ENCODE peak calls at places on chromosomes 12 and 14, in ten cellular contexts. W is esophagus muscularis mucosa, Z is right lobe of liver, X is HCT116, Q is transverse colon, H is vagina, V is body of pancreas, P is A549, U is heart left ventricle, O is stomach. C is an unnamed sample.

GRCh38 chr12:26226629-26227375 is 31.4 kb downstream of the SSPN start:
- DNase-seq in W (no peak), Z (no peak), X (no peak), Q (peak), H (no peak), V (peak), P (no peak), U (peak), O (peak), C (peak)

GRCh38 chr12:66813137-66813867 is 134.4 kb upstream of the GRIP1 start:
- DNase-seq in W (no peak), Z (no peak), X (no peak), Q (no peak), H (no peak), V (no peak), P (no peak), U (no peak), O (no peak), C (no peak)

GRCh38 chr12:116718578-116719454 is 19.1 kb downstream of the SPRING1 start:
- DNase-seq in W (no peak), Z (no peak), X (no peak), Q (no peak), H (no peak), V (no peak), P (no peak), U (no peak), O (no peak), C (no peak)

GRCh38 chr12:42468853-42469252 is 120.7 kb downstream of the PRICKLE1 start:
- DNase-seq in W (no peak), Z (no peak), X (no peak), Q (no peak), H (no peak), V (no peak), P (no peak), U (no peak), O (no peak), C (no peak)

GRCh38 chr14:43003845-43004244 is 1397.2 kb downstream of the LRFN5 start:
- DNase-seq in W (no peak), Z (no peak), X (peak), Q (no peak), H (no peak), V (no peak), P (no peak), U (no peak), O (no peak), C (no peak)

GRCh38 chr12:104454997-104455396 is 1.8 kb upstream of the CHST11 start:
- DNase-seq in W (no peak), Z (no peak), X (peak), Q (no peak), H (no peak), V (no peak), P (peak), U (no peak), O (no peak), C (no peak)

GRCh38 chr12:77225373-77225772 is 160.0 kb upstream of the E2F7 start:
- DNase-seq in W (no peak), Z (no peak), X (no peak), Q (no peak), H (no peak), V (no peak), P (no peak), U (no peak), O (no peak), C (no peak)

GRCh38 chr12:119804011-119804641 is 73.0 kb downstream of the CIT start:
- DNase-seq in W (no peak), Z (no peak), X (peak), Q (no peak), H (no peak), V (peak), P (peak), U (peak), O (peak), C (peak)

GRCh38 chr14:100790785-100791667 is 34.9 kb upstream of the MEG3 start:
- DNase-seq in W (no peak), Z (no peak), X (no peak), Q (no peak), H (no peak), V (no peak), P (no peak), U (peak), O (no peak), C (no peak)

GRCh38 chr12:112855375-112855774 is 51.4 kb upstream of the OAS1 start:
- DNase-seq in W (no peak), Z (no peak), X (peak), Q (no peak), H (no peak), V (no peak), P (peak), U (no peak), O (no peak), C (no peak)

GRCh38 chr12:113154351-113154973 is 4.9 kb downstream of the CFAP73 start:
- DNase-seq in W (no peak), Z (no peak), X (no peak), Q (no peak), H (no peak), V (peak), P (no peak), U (peak), O (no peak), C (no peak)

GRCh38 chr14:22265319-22266140 is 323.5 kb downstream of the DAD1 start:
- DNase-seq in W (peak), Z (no peak), X (no peak), Q (no peak), H (no peak), V (no peak), P (no peak), U (no peak), O (no peak), C (no peak)

GRCh38 chr12:991350-992278 is 591 bp downstream of the ERC1 start:
- DNase-seq in W (no peak), Z (no peak), X (no peak), Q (peak), H (no peak), V (no peak), P (peak), U (no peak), O (no peak), C (peak)

GRCh38 chr14:64184103-64184729 is 110.0 kb downstream of the ESR2 start:
- DNase-seq in W (no peak), Z (no peak), X (no peak), Q (no peak), H (no peak), V (peak), P (no peak), U (no peak), O (peak), C (no peak)

GRCh38 chr14:30779210-30779609 is 95.1 kb upstream of the COCH start:
- DNase-seq in W (no peak), Z (no peak), X (no peak), Q (no peak), H (no peak), V (no peak), P (no peak), U (no peak), O (no peak), C (no peak)

GRCh38 chr12:54967461-54967860 is 17.1 kb downstream of the TESPA1 start:
- DNase-seq in W (no peak), Z (no peak), X (no peak), Q (peak), H (no peak), V (peak), P (no peak), U (no peak), O (peak), C (peak)

GRCh38 chr12:76943004-76943403 is 64.2 kb upstream of the CSRP2 start:
- DNase-seq in W (no peak), Z (no peak), X (no peak), Q (no peak), H (no peak), V (no peak), P (no peak), U (no peak), O (no peak), C (no peak)

GRCh38 chr12:52634266-52635056 is 16.1 kb upstream of the KRT73 start:
- DNase-seq in W (no peak), Z (peak), X (no peak), Q (no peak), H (peak), V (peak), P (no peak), U (peak), O (peak), C (peak)

GRCh38 chr14:100816950-100817901 is 8.7 kb upstream of the MEG3 start:
- DNase-seq in W (no peak), Z (no peak), X (no peak), Q (no peak), H (no peak), V (no peak), P (no peak), U (peak), O (no peak), C (no peak)

GRCh38 chr12:4308334-4308960 is 12.6 kb upstream of the TIGAR start:
- DNase-seq in W (no peak), Z (no peak), X (no peak), Q (no peak), H (no peak), V (no peak), P (no peak), U (no peak), O (no peak), C (no peak)

GRCh38 chr12:74280156-74280655 is 257.4 kb upstream of the ATXN7L3B start:
- DNase-seq in W (no peak), Z (peak), X (no peak), Q (no peak), H (no peak), V (no peak), P (no peak), U (no peak), O (no peak), C (no peak)

GRCh38 chr14:60931206-60931605 is 49.7 kb downstream of the TRMT5 start:
- DNase-seq in W (no peak), Z (no peak), X (no peak), Q (no peak), H (no peak), V (no peak), P (no peak), U (no peak), O (no peak), C (no peak)

GRCh38 chr14:69370061-69370460 is 28.0 kb downstream of the ERH start:
- DNase-seq in W (no peak), Z (no peak), X (no peak), Q (no peak), H (no peak), V (no peak), P (no peak), U (no peak), O (no peak), C (no peak)

GRCh38 chr12:38508246-38508645 is 191.7 kb downstream of the ALG10B start:
- DNase-seq in W (no peak), Z (no peak), X (no peak), Q (no peak), H (no peak), V (no peak), P (no peak), U (peak), O (no peak), C (no peak)

GRCh38 chr14:74941676-74942097 is 13.7 kb downstream of the PGF start:
- DNase-seq in W (no peak), Z (peak), X (no peak), Q (peak), H (no peak), V (no peak), P (no peak), U (peak), O (no peak), C (peak)

GRCh38 chr12:121711925-121712461 is 559 bp upstream of the TMEM120B start:
- DNase-seq in W (no peak), Z (peak), X (no peak), Q (peak), H (no peak), V (peak), P (peak), U (peak), O (peak), C (peak)

GRCh38 chr14:92728781-92729364 is 19.6 kb downstream of the LGMN start:
- DNase-seq in W (no peak), Z (no peak), X (no peak), Q (no peak), H (no peak), V (peak), P (no peak), U (no peak), O (peak), C (peak)

GRCh38 chr12:2856901-2857495 is at the start of gene TEX52:
- DNase-seq in W (no peak), Z (no peak), X (no peak), Q (no peak), H (no peak), V (no peak), P (no peak), U (no peak), O (no peak), C (no peak)

GRCh38 chr14:103576371-103577024 is 13.7 kb downstream of the COA8 start:
- DNase-seq in W (peak), Z (peak), X (peak), Q (peak), H (no peak), V (peak), P (peak), U (peak), O (peak), C (peak)

GRCh38 chr12:122891661-122892525 is 4.0 kb downstream of the VPS37B start:
- DNase-seq in W (no peak), Z (no peak), X (no peak), Q (no peak), H (no peak), V (no peak), P (no peak), U (no peak), O (no peak), C (no peak)

GRCh38 chr14:100874411-100875091 is 29.0 kb downstream of the RTL1 start:
- DNase-seq in W (no peak), Z (peak), X (no peak), Q (no peak), H (no peak), V (no peak), P (no peak), U (peak), O (no peak), C (no peak)

GRCh38 chr12:78916845-78917480 is 52.4 kb downstream of the SYT1 start:
- DNase-seq in W (no peak), Z (no peak), X (peak), Q (no peak), H (no peak), V (no peak), P (no peak), U (no peak), O (no peak), C (no peak)

GRCh38 chr12:5622280-5622679 is 190.4 kb downstream of the NTF3 start:
- DNase-seq in W (no peak), Z (no peak), X (no peak), Q (no peak), H (no peak), V (no peak), P (no peak), U (no peak), O (no peak), C (no peak)

GRCh38 chr12:25929096-25929637 is 29.3 kb upstream of the RASSF8 start:
- DNase-seq in W (no peak), Z (no peak), X (no peak), Q (no peak), H (no peak), V (no peak), P (no peak), U (no peak), O (no peak), C (no peak)

GRCh38 chr14:25622752-25623151 is 572.8 kb upstream of the STXBP6 start:
- DNase-seq in W (no peak), Z (no peak), X (no peak), Q (no peak), H (no peak), V (no peak), P (no peak), U (no peak), O (no peak), C (no peak)
- TF ChIP-seq CTCF in W (no peak), Z (no peak), X (no peak), Q (no peak), H (no peak), V (no peak), P (no peak), U (no peak), O (no peak), C (no peak)

GRCh38 chr14:96497586-96497985 is 4.6 kb upstream of the PAPOLA start:
- DNase-seq in W (no peak), Z (no peak), X (no peak), Q (no peak), H (no peak), V (no peak), P (no peak), U (no peak), O (no peak), C (no peak)
- H3K27ac ChIP-seq in W (no peak), Z (no peak), X (no peak), Q (no peak), H (no peak), V (no peak), P (no peak), U (no peak), O (no peak), C (no peak)

GRCh38 chr12:11836282-11836963 is 186.9 kb downstream of the ETV6 start:
- DNase-seq in W (no peak), Z (no peak), X (no peak), Q (peak), H (no peak), V (no peak), P (no peak), U (no peak), O (peak), C (peak)
- TF ChIP-seq POLR2A in W (no peak), Z (no peak), X (no peak), Q (no peak), H (no peak), V (no peak), P (no peak), U (no peak), O (no peak), C (no peak)

GRCh38 chr12:21165048-21165447 is 34.1 kb downstream of the SLCO1B1 start:
- DNase-seq in W (no peak), Z (no peak), X (no peak), Q (no peak), H (no peak), V (no peak), P (no peak), U (no peak), O (no peak), C (no peak)

GRCh38 chr12:21169878-21170472 is 39.0 kb downstream of the SLCO1B1 start:
- DNase-seq in W (no peak), Z (no peak), X (peak), Q (peak), H (no peak), V (peak), P (peak), U (no peak), O (peak), C (peak)
- TF ChIP-seq CTCF in W (peak), Z (peak), X (peak), Q (peak), H (no peak), V (peak), P (peak), U (no peak), O (peak), C (peak)

GRCh38 chr12:50778663-50779590 is 15.0 kb downstream of the ATF1 start:
- DNase-seq in W (no peak), Z (no peak), X (no peak), Q (no peak), H (no peak), V (no peak), P (no peak), U (no peak), O (no peak), C (no peak)
- H3K27ac ChIP-seq in W (no peak), Z (no peak), X (no peak), Q (peak), H (no peak), V (no peak), P (no peak), U (no peak), O (no peak), C (no peak)

GRCh38 chr12:6873094-6874006 is at the start of gene SPSB2:
- DNase-seq in W (peak), Z (peak), X (peak), Q (peak), H (no peak), V (peak), P (peak), U (peak), O (peak), C (peak)

GRCh38 chr12:6869049-6870021 is 2.0 kb downstream of the TPI1 start:
- DNase-seq in W (peak), Z (peak), X (peak), Q (peak), H (no peak), V (peak), P (peak), U (peak), O (peak), C (peak)

GRCh38 chr12:6868211-6869048 is 1.1 kb downstream of the TPI1 start:
- DNase-seq in W (no peak), Z (no peak), X (no peak), Q (no peak), H (no peak), V (no peak), P (no peak), U (no peak), O (no peak), C (no peak)

GRCh38 chr12:6871052-6871957 is 1.8 kb downstream of the SPSB2 start:
- DNase-seq in W (no peak), Z (peak), X (peak), Q (peak), H (no peak), V (no peak), P (peak), U (no peak), O (peak), C (no peak)

GRCh38 chr12:6872073-6873048 is 742 bp downstream of the SPSB2 start:
- DNase-seq in W (no peak), Z (peak), X (peak), Q (peak), H (no peak), V (peak), P (peak), U (peak), O (peak), C (peak)
- TF ChIP-seq POLR2A in W (no peak), Z (no peak), X (no peak), Q (no peak), H (no peak), V (no peak), P (peak), U (no peak), O (no peak), C (no peak)

DNA sequence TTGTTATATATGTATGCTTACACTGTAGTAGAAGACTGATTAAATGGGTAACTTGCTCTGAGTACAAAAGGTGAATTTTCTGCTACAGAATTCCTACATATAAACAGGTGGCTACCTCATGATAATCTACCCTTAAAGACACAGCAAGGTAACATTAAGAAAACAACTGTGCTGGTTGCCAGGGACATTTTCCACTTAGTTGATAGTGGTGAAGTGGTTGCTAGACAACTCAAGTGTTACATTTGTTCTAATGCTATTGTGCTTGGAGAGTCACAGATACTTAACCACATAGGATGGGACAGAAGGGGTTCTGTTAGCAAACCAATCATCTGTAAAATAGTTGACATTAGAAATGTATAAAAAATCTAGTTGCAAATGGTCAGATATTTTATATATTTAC is 870.3 kb upstream of the SEL1L start:
- DNase-seq in W (no peak), Z (no peak), X (no peak), Q (no peak), H (no peak), V (no peak), P (no peak), U (no peak), O (no peak), C (no peak)
- TF ChIP-seq CTCF in W (no peak), Z (no peak), X (no peak), Q (no peak), H (no peak), V (no peak), P (no peak), U (no peak), O (no peak), C (no peak)

GRCh38 chr14:65203574-65203973 is 101.3 kb upstream of the MAX start:
- DNase-seq in W (no peak), Z (no peak), X (no peak), Q (no peak), H (no peak), V (no peak), P (no peak), U (no peak), O (no peak), C (no peak)
- H3K27ac ChIP-seq in W (no peak), Z (no peak), X (no peak), Q (no peak), H (no peak), V (no peak), P (no peak), U (no peak), O (no peak), C (no peak)

C was measured in testis.